ENCODE peak calls at places on chromosomes 11 and 22, in six cellular contexts. Y, B, I, J, E and F are unnamed samples.
A peak's percentile ranks its signal among the peaks of the same experiment; 100 is the strongest.

GRCh38 chr11:14612624-14613023 is 31.0 kb upstream of the PDE3B start:
- DNase-seq in J (no peak), Y (no peak), E (no peak), B (no peak), I (peak; percentile 29), F (no peak)

GRCh38 chr22:35134637-35135036 is 68.7 kb downstream of the ISX start:
- DNase-seq in B (no peak), E (no peak), I (no peak), J (peak; percentile 38), Y (no peak), F (no peak)

GRCh38 chr11:58003036-58003435 is 20.6 kb upstream of the OR9Q1 start:
- DNase-seq in J (no peak), E (no peak), Y (no peak), I (no peak), B (no peak), F (no peak)

GRCh38 chr22:17891427-17892167 is 117.3 kb upstream of the BID start:
- DNase-seq in E (no peak), B (peak; percentile 64), J (peak; percentile 54), Y (no peak), I (peak; percentile 7), F (no peak)

GRCh38 chr11:85725510-85726258 is 39.7 kb upstream of the CCDC89 start:
- DNase-seq in B (no peak), Y (no peak), I (no peak), E (no peak), J (no peak), F (no peak)

GRCh38 chr11:120827820-120828219 is 196.1 kb upstream of the TBCEL start:
- DNase-seq in J (no peak), E (no peak), B (no peak), Y (no peak), I (no peak), F (no peak)

GRCh38 chr22:45880732-45881523 is 96.0 kb downstream of the WNT7B start:
- DNase-seq in Y (no peak), I (no peak), E (no peak), J (no peak), B (no peak), F (no peak)

GRCh38 chr11:85027346-85027745 is 599.8 kb downstream of the DLG2 start:
- DNase-seq in E (no peak), B (no peak), I (no peak), J (no peak), Y (no peak), F (no peak)

GRCh38 chr11:66934971-66935779 is 23.0 kb downstream of the PC start:
- DNase-seq in I (no peak), Y (no peak), B (no peak), E (no peak), J (peak; percentile 80), F (no peak)

GRCh38 chr11:121451982-121452608 is at the start of gene SORL1:
- DNase-seq in B (peak; percentile 90), J (peak; percentile 24), E (no peak), I (peak; percentile 62), Y (peak; percentile 52), F (peak; percentile 55)

GRCh38 chr11:40290031-40290650 is 1169.3 kb downstream of the LRRC4C start:
- DNase-seq in Y (no peak), J (no peak), I (no peak), E (no peak), B (no peak), F (no peak)

GRCh38 chr22:50613291-50613981 is 12.8 kb downstream of the MAPK8IP2 start:
- DNase-seq in J (peak; percentile 74), E (no peak), B (peak; percentile 48), Y (no peak), I (peak; percentile 71), F (no peak)

GRCh38 chr11:3021125-3021524 is 29.0 kb upstream of the NAP1L4 start:
- DNase-seq in J (peak; percentile 56), Y (peak; percentile 50), I (peak; percentile 88), B (no peak), E (no peak), F (no peak)

GRCh38 chr11:117313828-117314768 is 2.0 kb downstream of the BACE1 start:
- DNase-seq in E (no peak), B (no peak), J (no peak), I (no peak), Y (no peak), F (no peak)

DNA sequence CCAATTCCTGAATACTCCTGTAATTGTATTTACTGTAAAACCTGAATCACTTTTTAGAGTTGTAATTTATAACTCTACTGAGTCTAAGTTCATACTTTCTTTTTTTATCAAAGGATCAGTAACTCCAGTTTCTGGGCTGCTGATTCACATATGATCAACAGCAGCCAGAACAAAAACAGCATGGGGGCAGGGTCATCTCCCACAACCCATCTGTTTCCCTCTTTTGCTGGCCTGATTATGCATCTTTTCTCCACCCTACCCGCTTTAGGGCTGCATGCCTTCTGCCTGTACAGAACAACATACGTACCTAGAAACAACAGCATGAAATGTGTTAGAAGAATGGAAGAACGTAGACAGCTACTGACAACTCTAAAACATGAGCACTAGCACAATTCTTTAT is 76.0 kb downstream of the MRTFA start:
- DNase-seq in I (no peak), J (peak; percentile 59), E (no peak), B (no peak), Y (no peak), F (no peak)
- TF ChIP-seq TAF1 in I (no peak), J (no peak), E (no peak), B (no peak), Y (no peak), F (no peak)

GRCh38 chr11:26987726-26988125 is 6.2 kb upstream of the FIBIN start:
- DNase-seq in B (no peak), E (no peak), Y (no peak), I (no peak), J (no peak), F (no peak)
- TF ChIP-seq POLR2A in B (no peak), E (no peak), Y (no peak), I (no peak), J (no peak), F (no peak)

DNA sequence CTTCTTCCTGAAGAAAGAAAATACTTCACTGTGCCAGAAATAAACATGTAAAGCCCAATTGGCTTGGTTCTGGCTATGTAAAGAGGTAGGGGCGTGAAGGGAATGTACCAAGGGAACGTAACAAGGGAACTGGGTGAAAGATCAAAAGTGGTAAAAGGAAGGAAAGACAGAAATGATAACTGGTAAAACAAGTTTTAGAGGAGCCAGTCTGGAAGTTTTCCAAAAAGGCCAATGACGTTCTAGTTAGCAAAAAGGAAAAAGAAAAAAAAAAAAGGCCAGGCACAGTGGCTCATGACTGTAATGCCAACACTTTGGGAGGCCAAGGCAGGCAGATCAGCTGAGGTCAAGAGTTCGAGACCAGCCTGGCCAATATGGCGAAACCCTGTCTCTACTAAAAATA is 21.2 kb upstream of the CRTAM start:
- DNase-seq in Y (no peak), B (no peak), J (no peak), E (no peak), I (no peak), F (no peak)
- TF ChIP-seq TAF1 in Y (no peak), B (no peak), J (no peak), E (no peak), I (no peak), F (no peak)

GRCh38 chr11:65448418-65449196 is 26.0 kb downstream of the NEAT1 start:
- DNase-seq in J (peak; percentile 73), E (no peak), I (no peak), Y (no peak), B (no peak), F (no peak)
- TF ChIP-seq POLR2A in J (peak; percentile 25), E (no peak), I (no peak), Y (no peak), B (no peak), F (no peak)

GRCh38 chr11:403761-404431 is 9.9 kb downstream of the PKP3 start:
- DNase-seq in B (peak; percentile 43), J (no peak), Y (no peak), I (no peak), E (no peak), F (no peak)
- TF ChIP-seq TAF1 in B (no peak), J (no peak), Y (no peak), I (no peak), E (no peak), F (no peak)

DNA sequence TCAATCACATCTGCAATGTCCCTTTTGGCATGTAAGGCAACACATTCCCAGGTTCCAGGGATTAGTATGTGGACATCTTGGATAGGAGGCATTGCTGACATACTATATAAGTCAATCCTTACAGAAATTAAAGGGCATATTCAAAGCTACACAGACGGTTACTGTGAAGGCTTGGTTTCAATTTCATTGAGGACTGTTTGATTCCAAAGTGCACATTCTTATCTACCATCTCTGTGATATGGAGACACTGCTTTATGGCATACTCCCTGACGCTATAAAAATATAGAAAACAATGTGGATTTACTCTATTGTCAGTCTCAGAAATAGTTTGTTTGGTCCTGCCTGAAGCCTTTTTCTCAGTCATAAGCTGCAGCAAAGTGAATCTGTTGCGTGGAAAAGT is 1486.7 kb downstream of the FAM181B start:
- DNase-seq in E (no peak), J (no peak), I (peak; percentile 5), Y (no peak), B (no peak), F (no peak)
- TF ChIP-seq POLR2A in E (no peak), J (no peak), I (no peak), Y (no peak), B (no peak), F (no peak)

GRCh38 chr11:9600166-9600565 is 26.7 kb downstream of the WEE1 start:
- DNase-seq in E (no peak), I (no peak), B (peak; percentile 45), Y (no peak), J (no peak), F (no peak)
- TF ChIP-seq TAF1 in E (no peak), I (no peak), B (no peak), Y (no peak), J (no peak), F (no peak)

DNA sequence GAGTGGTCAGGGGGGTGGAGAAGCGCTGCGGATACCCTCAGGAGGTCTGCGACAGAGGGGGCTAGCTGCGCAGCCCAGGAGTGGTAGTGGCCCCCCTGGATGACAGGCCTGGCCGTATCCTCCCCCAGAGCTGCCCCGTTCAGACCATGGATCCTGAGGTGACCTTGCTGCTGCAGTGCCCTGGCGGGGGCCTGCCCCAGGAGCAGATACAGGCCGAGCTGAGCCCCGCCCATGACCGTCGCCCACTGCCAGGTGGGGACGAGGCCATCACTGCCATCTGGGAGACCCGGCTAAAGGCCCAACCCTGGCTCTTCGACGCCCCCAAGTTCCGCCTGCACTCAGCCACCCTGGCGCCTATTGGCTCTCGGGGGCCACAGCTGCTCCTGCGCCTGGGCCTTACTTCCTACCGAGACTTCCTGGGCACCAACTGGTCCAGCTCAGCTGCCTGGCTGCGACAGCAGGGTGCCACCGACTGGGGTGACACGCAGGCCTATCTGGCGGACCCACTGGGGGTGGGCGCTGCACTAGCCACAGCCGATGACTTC is 505 bp downstream of the NUDT22 start:
- DNase-seq in I (peak; percentile 50), E (no peak), J (peak; percentile 38), B (no peak), Y (no peak), F (peak; percentile 77)
- TF ChIP-seq POLR2A in I (no peak), E (peak; percentile 70), J (no peak), B (no peak), Y (peak; percentile 54), F (no peak)

GRCh38 chr11:20488352-20488751 is 100.8 kb downstream of the PRMT3 start:
- DNase-seq in B (no peak), E (no peak), J (no peak), Y (no peak), I (no peak), F (no peak)
- TF ChIP-seq TAF1 in B (no peak), E (no peak), J (no peak), Y (no peak), I (no peak), F (no peak)